ENCODE peak calls at places on chromosomes 13 and 19, in eight cellular contexts. One of them, this sample, is unnamed.

GRCh38 chr13:66528903-66529576 is 701.1 kb downstream of the PCDH9 start:
- DNase-seq in RWPE1: no peak
- DNase-seq in AG04450: no peak
- DNase-seq in colonic mucosa: no peak
- DNase-seq in CD4-positive, alpha-beta T cell: no peak
- DNase-seq in PC-3: no peak
- DNase-seq in endothelial cell of umbilical vein: no peak
- DNase-seq in neural progenitor cell: no peak
- DNase-seq in this sample: no peak

GRCh38 chr13:111905609-111905945 is 161.4 kb upstream of the SOX1 start:
- DNase-seq in RWPE1: no peak
- DNase-seq in AG04450: no peak
- DNase-seq in colonic mucosa: no peak
- DNase-seq in CD4-positive, alpha-beta T cell: no peak
- DNase-seq in PC-3: no peak
- DNase-seq in endothelial cell of umbilical vein: no peak
- DNase-seq in neural progenitor cell: no peak
- DNase-seq in this sample: no peak

GRCh38 chr13:21216332-21216731 is 39.9 kb downstream of the MRPL57 start:
- DNase-seq in RWPE1: no peak
- DNase-seq in AG04450: no peak
- DNase-seq in colonic mucosa: no peak
- DNase-seq in CD4-positive, alpha-beta T cell: no peak
- DNase-seq in PC-3: no peak
- DNase-seq in endothelial cell of umbilical vein: no peak
- DNase-seq in neural progenitor cell: peak
- DNase-seq in this sample: no peak

GRCh38 chr13:33543631-33544030 is 258.1 kb upstream of the STARD13 start:
- DNase-seq in RWPE1: no peak
- DNase-seq in AG04450: no peak
- DNase-seq in colonic mucosa: no peak
- DNase-seq in CD4-positive, alpha-beta T cell: no peak
- DNase-seq in PC-3: peak
- DNase-seq in endothelial cell of umbilical vein: peak
- DNase-seq in neural progenitor cell: peak
- DNase-seq in this sample: no peak

GRCh38 chr19:56601375-56601774 is 6.3 kb downstream of the ZNF71 start:
- DNase-seq in RWPE1: no peak
- DNase-seq in AG04450: no peak
- DNase-seq in colonic mucosa: no peak
- DNase-seq in CD4-positive, alpha-beta T cell: no peak
- DNase-seq in PC-3: peak
- DNase-seq in endothelial cell of umbilical vein: no peak
- DNase-seq in neural progenitor cell: no peak
- DNase-seq in this sample: no peak

GRCh38 chr13:41315466-41316047 is 4.5 kb downstream of the NAA16 start:
- DNase-seq in RWPE1: no peak
- DNase-seq in AG04450: no peak
- DNase-seq in colonic mucosa: no peak
- DNase-seq in CD4-positive, alpha-beta T cell: no peak
- DNase-seq in PC-3: no peak
- DNase-seq in endothelial cell of umbilical vein: no peak
- DNase-seq in neural progenitor cell: no peak
- DNase-seq in this sample: no peak

GRCh38 chr13:97321616-97322321 is 99.6 kb downstream of the MBNL2 start:
- DNase-seq in RWPE1: no peak
- DNase-seq in AG04450: no peak
- DNase-seq in colonic mucosa: no peak
- DNase-seq in CD4-positive, alpha-beta T cell: no peak
- DNase-seq in PC-3: no peak
- DNase-seq in endothelial cell of umbilical vein: no peak
- DNase-seq in neural progenitor cell: no peak
- DNase-seq in this sample: no peak

GRCh38 chr19:50311723-50312635 is 17.2 kb downstream of the KCNC3 start:
- DNase-seq in RWPE1: no peak
- DNase-seq in AG04450: no peak
- DNase-seq in colonic mucosa: no peak
- DNase-seq in CD4-positive, alpha-beta T cell: no peak
- DNase-seq in PC-3: peak
- DNase-seq in endothelial cell of umbilical vein: no peak
- DNase-seq in neural progenitor cell: peak
- DNase-seq in this sample: no peak

GRCh38 chr13:48585456-48585840 is 52.6 kb upstream of the RCBTB2 start:
- DNase-seq in RWPE1: no peak
- DNase-seq in AG04450: no peak
- DNase-seq in colonic mucosa: peak
- DNase-seq in CD4-positive, alpha-beta T cell: no peak
- DNase-seq in PC-3: peak
- DNase-seq in endothelial cell of umbilical vein: peak
- DNase-seq in neural progenitor cell: peak
- DNase-seq in this sample: no peak

GRCh38 chr13:45820106-45820838 is 31.3 kb downstream of the SIAH3 start:
- DNase-seq in RWPE1: no peak
- DNase-seq in AG04450: no peak
- DNase-seq in colonic mucosa: no peak
- DNase-seq in CD4-positive, alpha-beta T cell: no peak
- DNase-seq in PC-3: no peak
- DNase-seq in endothelial cell of umbilical vein: no peak
- DNase-seq in neural progenitor cell: no peak
- DNase-seq in this sample: no peak

GRCh38 chr19:10228925-10229324 is 2.2 kb downstream of the S1PR2 start:
- DNase-seq in RWPE1: peak
- DNase-seq in AG04450: no peak
- DNase-seq in colonic mucosa: peak
- DNase-seq in CD4-positive, alpha-beta T cell: peak
- DNase-seq in PC-3: peak
- DNase-seq in endothelial cell of umbilical vein: peak
- DNase-seq in neural progenitor cell: peak
- DNase-seq in this sample: no peak

GRCh38 chr19:45553464-45553863 is 31.1 kb downstream of the OPA3 start:
- DNase-seq in RWPE1: no peak
- DNase-seq in AG04450: no peak
- DNase-seq in colonic mucosa: peak
- DNase-seq in CD4-positive, alpha-beta T cell: no peak
- DNase-seq in PC-3: no peak
- DNase-seq in endothelial cell of umbilical vein: no peak
- DNase-seq in neural progenitor cell: peak
- DNase-seq in this sample: no peak

GRCh38 chr19:1748115-1748702 is 5.1 kb upstream of the ONECUT3 start:
- DNase-seq in RWPE1: peak
- DNase-seq in AG04450: no peak
- DNase-seq in colonic mucosa: peak
- DNase-seq in CD4-positive, alpha-beta T cell: no peak
- DNase-seq in PC-3: no peak
- DNase-seq in endothelial cell of umbilical vein: no peak
- DNase-seq in neural progenitor cell: no peak
- DNase-seq in this sample: no peak

GRCh38 chr19:23440791-23441190 is 45.5 kb upstream of the ZNF91 start:
- DNase-seq in RWPE1: no peak
- DNase-seq in AG04450: no peak
- DNase-seq in colonic mucosa: no peak
- DNase-seq in CD4-positive, alpha-beta T cell: no peak
- DNase-seq in PC-3: no peak
- DNase-seq in endothelial cell of umbilical vein: no peak
- DNase-seq in neural progenitor cell: no peak
- DNase-seq in this sample: no peak

GRCh38 chr19:40703029-40703755 is 12.7 kb upstream of the NUMBL start:
- DNase-seq in RWPE1: no peak
- DNase-seq in AG04450: no peak
- DNase-seq in colonic mucosa: no peak
- DNase-seq in CD4-positive, alpha-beta T cell: no peak
- DNase-seq in PC-3: no peak
- DNase-seq in endothelial cell of umbilical vein: no peak
- DNase-seq in neural progenitor cell: no peak
- DNase-seq in this sample: no peak

GRCh38 chr13:110467516-110467915 is 94.0 kb downstream of the RAB20 start:
- DNase-seq in RWPE1: no peak
- DNase-seq in AG04450: no peak
- DNase-seq in colonic mucosa: no peak
- DNase-seq in CD4-positive, alpha-beta T cell: no peak
- DNase-seq in PC-3: no peak
- DNase-seq in endothelial cell of umbilical vein: no peak
- DNase-seq in neural progenitor cell: no peak
- DNase-seq in this sample: no peak

GRCh38 chr13:110464547-110465343 is 96.8 kb downstream of the RAB20 start:
- DNase-seq in RWPE1: no peak
- DNase-seq in AG04450: no peak
- DNase-seq in colonic mucosa: no peak
- DNase-seq in CD4-positive, alpha-beta T cell: no peak
- DNase-seq in PC-3: no peak
- DNase-seq in endothelial cell of umbilical vein: no peak
- DNase-seq in neural progenitor cell: no peak
- DNase-seq in this sample: no peak

GRCh38 chr13:110465696-110466095 is 95.8 kb downstream of the RAB20 start:
- DNase-seq in RWPE1: no peak
- DNase-seq in AG04450: no peak
- DNase-seq in colonic mucosa: no peak
- DNase-seq in CD4-positive, alpha-beta T cell: no peak
- DNase-seq in PC-3: no peak
- DNase-seq in endothelial cell of umbilical vein: no peak
- DNase-seq in neural progenitor cell: no peak
- DNase-seq in this sample: no peak

GRCh38 chr13:110463876-110464510 is 97.5 kb downstream of the RAB20 start:
- DNase-seq in RWPE1: no peak
- DNase-seq in AG04450: no peak
- DNase-seq in colonic mucosa: no peak
- DNase-seq in CD4-positive, alpha-beta T cell: no peak
- DNase-seq in PC-3: no peak
- DNase-seq in endothelial cell of umbilical vein: no peak
- DNase-seq in neural progenitor cell: no peak
- DNase-seq in this sample: no peak

GRCh38 chr13:110466261-110466660 is 95.3 kb downstream of the RAB20 start:
- DNase-seq in RWPE1: no peak
- DNase-seq in AG04450: no peak
- DNase-seq in colonic mucosa: no peak
- DNase-seq in CD4-positive, alpha-beta T cell: no peak
- DNase-seq in PC-3: no peak
- DNase-seq in endothelial cell of umbilical vein: no peak
- DNase-seq in neural progenitor cell: peak
- DNase-seq in this sample: no peak
- H3K27ac ChIP-seq in RWPE1: no peak
- H3K27ac ChIP-seq in AG04450: no peak
- H3K27ac ChIP-seq in colonic mucosa: no peak
- H3K27ac ChIP-seq in CD4-positive, alpha-beta T cell: no peak
- H3K27ac ChIP-seq in PC-3: no peak
- H3K27ac ChIP-seq in endothelial cell of umbilical vein: no peak
- H3K27ac ChIP-seq in neural progenitor cell: no peak
- H3K27ac ChIP-seq in this sample: no peak

GRCh38 chr19:14088634-14089411 is 1.7 kb downstream of the SAMD1 start:
- DNase-seq in RWPE1: no peak
- DNase-seq in AG04450: no peak
- DNase-seq in colonic mucosa: no peak
- DNase-seq in CD4-positive, alpha-beta T cell: no peak
- DNase-seq in PC-3: no peak
- DNase-seq in endothelial cell of umbilical vein: no peak
- DNase-seq in neural progenitor cell: no peak
- DNase-seq in this sample: no peak

GRCh38 chr19:14082675-14082960 is 3.0 kb downstream of the C19orf67 start:
- DNase-seq in RWPE1: no peak
- DNase-seq in AG04450: no peak
- DNase-seq in colonic mucosa: no peak
- DNase-seq in CD4-positive, alpha-beta T cell: no peak
- DNase-seq in PC-3: no peak
- DNase-seq in endothelial cell of umbilical vein: no peak
- DNase-seq in neural progenitor cell: no peak
- DNase-seq in this sample: no peak

GRCh38 chr19:14085309-14085995 is at the start of gene C19orf67:
- DNase-seq in RWPE1: no peak
- DNase-seq in AG04450: no peak
- DNase-seq in colonic mucosa: no peak
- DNase-seq in CD4-positive, alpha-beta T cell: no peak
- DNase-seq in PC-3: no peak
- DNase-seq in endothelial cell of umbilical vein: no peak
- DNase-seq in neural progenitor cell: peak
- DNase-seq in this sample: no peak

GRCh38 chr19:14089412-14089661 is 1.2 kb downstream of the SAMD1 start:
- DNase-seq in RWPE1: no peak
- DNase-seq in AG04450: no peak
- DNase-seq in colonic mucosa: no peak
- DNase-seq in CD4-positive, alpha-beta T cell: no peak
- DNase-seq in PC-3: peak
- DNase-seq in endothelial cell of umbilical vein: peak
- DNase-seq in neural progenitor cell: peak
- DNase-seq in this sample: no peak

GRCh38 chr19:14086098-14086497 is 515 bp upstream of the C19orf67 start:
- DNase-seq in RWPE1: no peak
- DNase-seq in AG04450: no peak
- DNase-seq in colonic mucosa: no peak
- DNase-seq in CD4-positive, alpha-beta T cell: no peak
- DNase-seq in PC-3: no peak
- DNase-seq in endothelial cell of umbilical vein: no peak
- DNase-seq in neural progenitor cell: no peak
- DNase-seq in this sample: no peak
- H3K27ac ChIP-seq in RWPE1: no peak
- H3K27ac ChIP-seq in AG04450: no peak
- H3K27ac ChIP-seq in colonic mucosa: no peak
- H3K27ac ChIP-seq in CD4-positive, alpha-beta T cell: no peak
- H3K27ac ChIP-seq in PC-3: no peak
- H3K27ac ChIP-seq in endothelial cell of umbilical vein: no peak
- H3K27ac ChIP-seq in neural progenitor cell: no peak
- H3K27ac ChIP-seq in this sample: no peak

GRCh38 chr19:7983995-7984837 is 21.2 kb downstream of the ELAVL1 start:
- DNase-seq in RWPE1: no peak
- DNase-seq in AG04450: no peak
- DNase-seq in colonic mucosa: no peak
- DNase-seq in CD4-positive, alpha-beta T cell: no peak
- DNase-seq in PC-3: peak
- DNase-seq in endothelial cell of umbilical vein: no peak
- DNase-seq in neural progenitor cell: no peak
- DNase-seq in this sample: no peak

GRCh38 chr19:7986321-7987083 is 18.9 kb downstream of the ELAVL1 start:
- DNase-seq in RWPE1: peak
- DNase-seq in AG04450: peak
- DNase-seq in colonic mucosa: no peak
- DNase-seq in CD4-positive, alpha-beta T cell: no peak
- DNase-seq in PC-3: peak
- DNase-seq in endothelial cell of umbilical vein: peak
- DNase-seq in neural progenitor cell: no peak
- DNase-seq in this sample: no peak

GRCh38 chr19:7983286-7983950 is 22.0 kb downstream of the ELAVL1 start:
- DNase-seq in RWPE1: no peak
- DNase-seq in AG04450: no peak
- DNase-seq in colonic mucosa: no peak
- DNase-seq in CD4-positive, alpha-beta T cell: no peak
- DNase-seq in PC-3: no peak
- DNase-seq in endothelial cell of umbilical vein: no peak
- DNase-seq in neural progenitor cell: no peak
- DNase-seq in this sample: no peak

GRCh38 chr19:7987084-7987768 is 18.2 kb downstream of the ELAVL1 start:
- DNase-seq in RWPE1: no peak
- DNase-seq in AG04450: no peak
- DNase-seq in colonic mucosa: no peak
- DNase-seq in CD4-positive, alpha-beta T cell: no peak
- DNase-seq in PC-3: peak
- DNase-seq in endothelial cell of umbilical vein: no peak
- DNase-seq in neural progenitor cell: no peak
- DNase-seq in this sample: no peak

GRCh38 chr19:7985481-7985911 is 19.9 kb downstream of the ELAVL1 start:
- DNase-seq in RWPE1: no peak
- DNase-seq in AG04450: no peak
- DNase-seq in colonic mucosa: no peak
- DNase-seq in CD4-positive, alpha-beta T cell: no peak
- DNase-seq in PC-3: no peak
- DNase-seq in endothelial cell of umbilical vein: no peak
- DNase-seq in neural progenitor cell: no peak
- DNase-seq in this sample: no peak
- H3K27ac ChIP-seq in RWPE1: peak
- H3K27ac ChIP-seq in AG04450: no peak
- H3K27ac ChIP-seq in colonic mucosa: no peak
- H3K27ac ChIP-seq in CD4-positive, alpha-beta T cell: no peak
- H3K27ac ChIP-seq in PC-3: peak
- H3K27ac ChIP-seq in endothelial cell of umbilical vein: no peak
- H3K27ac ChIP-seq in neural progenitor cell: no peak
- H3K27ac ChIP-seq in this sample: no peak

GRCh38 chr19:16650821-16651220 is 9.1 kb downstream of the SMIM7 start:
- DNase-seq in RWPE1: no peak
- DNase-seq in AG04450: no peak
- DNase-seq in colonic mucosa: no peak
- DNase-seq in CD4-positive, alpha-beta T cell: no peak
- DNase-seq in PC-3: no peak
- DNase-seq in endothelial cell of umbilical vein: no peak
- DNase-seq in neural progenitor cell: no peak
- DNase-seq in this sample: no peak
- H3K27ac ChIP-seq in RWPE1: no peak
- H3K27ac ChIP-seq in AG04450: no peak
- H3K27ac ChIP-seq in colonic mucosa: no peak
- H3K27ac ChIP-seq in CD4-positive, alpha-beta T cell: no peak
- H3K27ac ChIP-seq in PC-3: no peak
- H3K27ac ChIP-seq in endothelial cell of umbilical vein: no peak
- H3K27ac ChIP-seq in neural progenitor cell: no peak
- H3K27ac ChIP-seq in this sample: no peak